ENCODE peak calls at places on chromosomes 6 and 20, in six cellular contexts. F, K, Z, M, O and B are unnamed samples.
A peak's percentile ranks its signal among the peaks of the same experiment; 100 is the strongest.

GRCh38 chr6:129605962-129606361 is 104.0 kb downstream of the ARHGAP18 start:
- DNase-seq in F (no peak), O (no peak), K (no peak), Z (no peak), M (no peak), B (no peak)

GRCh38 chr6:45631396-45631795 is 253.7 kb upstream of the SUPT3H start:
- DNase-seq in F (no peak), O (no peak), K (no peak), M (no peak), Z (no peak), B (peak; percentile 40)

GRCh38 chr6:99521557-99522286 is 6.5 kb upstream of the USP45 start:
- DNase-seq in M (no peak), Z (peak; percentile 6), K (peak; percentile 33), F (no peak), O (no peak), B (no peak)

GRCh38 chr6:156752666-156753301 is 24.4 kb upstream of the ARID1B start:
- DNase-seq in Z (peak; percentile 24), K (peak; percentile 21), M (peak; percentile 63), O (no peak), F (peak; percentile 57), B (no peak)

GRCh38 chr20:20821496-20822260 is 109.2 kb upstream of the RALGAPA2 start:
- DNase-seq in O (no peak), Z (no peak), K (no peak), F (peak; percentile 54), M (no peak), B (no peak)

GRCh38 chr6:149060300-149060984 is 257.1 kb upstream of the TAB2 start:
- DNase-seq in F (no peak), M (peak; percentile 90), Z (peak; percentile 20), O (peak; percentile 59), K (peak; percentile 16), B (no peak)

GRCh38 chr6:13354331-13355042 is 26.1 kb upstream of the TBC1D7 start:
- DNase-seq in K (peak; percentile 83), M (no peak), Z (no peak), O (no peak), F (no peak), B (peak; percentile 80)

GRCh38 chr6:160750276-160750689 is 48.2 kb downstream of the PLG start:
- DNase-seq in M (peak; percentile 39), Z (peak; percentile 18), O (no peak), F (peak; percentile 76), K (peak; percentile 65), B (no peak)

GRCh38 chr6:143333749-143334520 is 116.6 kb downstream of the ADAT2 start:
- DNase-seq in O (no peak), K (no peak), F (no peak), Z (no peak), M (no peak), B (no peak)
- TF ChIP-seq GABPA in O (no peak), K (no peak), F (no peak), Z (no peak), M (no peak), B (no peak)

GRCh38 chr20:60040471-60041162 is 82.4 kb downstream of the CDH26 start:
- DNase-seq in M (no peak), O (no peak), F (peak; percentile 28), Z (no peak), K (no peak), B (no peak)
- H3K27ac ChIP-seq in M (no peak overlapping the region), O (no peak overlapping the region), F (no peak overlapping the region), Z (no peak overlapping the region), K (no peak overlapping the region), B (peak overlapping the region; percentile 75)

GRCh38 chr20:16351415-16351814 is 221.8 kb downstream of the KIF16B start:
- DNase-seq in Z (no peak), O (peak; percentile 11), F (no peak), M (no peak), K (no peak), B (no peak)

GRCh38 chr20:16352321-16352720 is 220.9 kb downstream of the KIF16B start:
- DNase-seq in F (no peak), Z (no peak), O (no peak), K (peak; percentile 3), M (no peak), B (no peak)

GRCh38 chr20:16349518-16350295 is 223.5 kb downstream of the KIF16B start:
- DNase-seq in M (no peak), F (no peak), Z (no peak), K (no peak), O (peak; percentile 32), B (no peak)

GRCh38 chr20:16350465-16350864 is 222.8 kb downstream of the KIF16B start:
- DNase-seq in M (no peak), K (no peak), O (no peak), Z (no peak), F (no peak), B (no peak)

GRCh38 chr20:16346956-16347355 is 226.3 kb downstream of the KIF16B start:
- DNase-seq in K (no peak), Z (no peak), O (no peak), F (no peak), M (no peak), B (no peak)
- TF ChIP-seq GABPA in K (no peak), Z (no peak), O (no peak), F (no peak), M (no peak), B (no peak)

GRCh38 chr20:54476336-54476928 is 1.0 kb downstream of the DOK5 start:
- DNase-seq in O (no peak), K (no peak), Z (no peak), F (no peak), M (no peak), B (no peak)
- H3K27ac ChIP-seq in O (peak overlapping the region; percentile 57), K (no peak overlapping the region), Z (no peak overlapping the region), F (no peak overlapping the region), M (no peak overlapping the region), B (no peak overlapping the region)

DNA sequence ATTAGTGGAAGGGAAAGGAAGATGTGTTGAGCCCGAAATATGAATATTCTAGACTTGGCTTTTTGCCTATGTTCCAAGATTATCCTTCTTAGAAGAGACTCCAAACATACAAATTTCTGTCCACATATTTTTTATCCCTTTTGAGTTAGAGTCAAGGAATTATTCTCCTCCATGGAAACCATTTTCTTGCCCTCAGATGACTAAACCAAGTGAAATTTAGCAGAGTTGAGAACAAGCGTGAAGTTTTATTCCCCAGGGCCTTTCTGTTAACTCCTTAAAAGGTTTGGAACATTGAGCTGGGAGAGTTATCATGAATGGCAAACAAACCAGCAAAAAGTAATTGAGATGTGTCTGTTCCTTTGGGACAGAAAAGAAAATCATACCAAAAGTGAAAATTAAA is 286.1 kb upstream of the PLCB4 start:
- DNase-seq in Z (no peak), F (no peak), K (no peak), M (no peak), O (no peak), B (no peak)
- TF ChIP-seq GABPA in Z (no peak), F (no peak), K (no peak), M (no peak), O (no peak), B (no peak)

GRCh38 chr6:117989086-117989485 is 82.0 kb downstream of the SLC35F1 start:
- DNase-seq in Z (no peak), M (no peak), O (no peak), K (no peak), F (no peak), B (no peak)
- H3K27ac ChIP-seq in Z (no peak overlapping the region), M (no peak overlapping the region), O (no peak overlapping the region), K (no peak overlapping the region), F (no peak overlapping the region), B (no peak overlapping the region)

DNA sequence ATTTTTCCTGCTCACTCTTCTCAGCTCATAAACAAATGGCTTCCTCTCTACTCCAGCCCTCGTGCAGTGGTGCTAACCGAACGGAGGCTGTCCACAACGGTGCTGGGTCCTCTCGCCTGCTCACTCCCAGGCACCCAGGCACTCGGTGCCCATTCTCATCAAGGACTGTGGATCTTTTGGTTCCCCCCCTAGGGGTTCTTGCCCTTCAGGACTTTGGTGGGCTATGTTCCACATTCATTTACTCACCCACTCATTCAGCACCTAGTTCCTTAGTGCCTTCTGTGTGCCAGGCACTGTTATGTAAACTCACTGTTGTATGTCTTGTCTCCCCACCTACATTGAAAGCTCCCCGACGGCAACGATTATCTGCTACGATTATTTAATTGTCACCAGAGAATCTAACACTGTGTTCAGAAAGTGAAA is 113.8 kb downstream of the FYN start:
- DNase-seq in F (no peak), Z (no peak), K (no peak), M (no peak), O (no peak), B (no peak)
- TF ChIP-seq GABPA in F (no peak), Z (no peak), K (no peak), M (no peak), O (no peak), B (no peak)

DNA sequence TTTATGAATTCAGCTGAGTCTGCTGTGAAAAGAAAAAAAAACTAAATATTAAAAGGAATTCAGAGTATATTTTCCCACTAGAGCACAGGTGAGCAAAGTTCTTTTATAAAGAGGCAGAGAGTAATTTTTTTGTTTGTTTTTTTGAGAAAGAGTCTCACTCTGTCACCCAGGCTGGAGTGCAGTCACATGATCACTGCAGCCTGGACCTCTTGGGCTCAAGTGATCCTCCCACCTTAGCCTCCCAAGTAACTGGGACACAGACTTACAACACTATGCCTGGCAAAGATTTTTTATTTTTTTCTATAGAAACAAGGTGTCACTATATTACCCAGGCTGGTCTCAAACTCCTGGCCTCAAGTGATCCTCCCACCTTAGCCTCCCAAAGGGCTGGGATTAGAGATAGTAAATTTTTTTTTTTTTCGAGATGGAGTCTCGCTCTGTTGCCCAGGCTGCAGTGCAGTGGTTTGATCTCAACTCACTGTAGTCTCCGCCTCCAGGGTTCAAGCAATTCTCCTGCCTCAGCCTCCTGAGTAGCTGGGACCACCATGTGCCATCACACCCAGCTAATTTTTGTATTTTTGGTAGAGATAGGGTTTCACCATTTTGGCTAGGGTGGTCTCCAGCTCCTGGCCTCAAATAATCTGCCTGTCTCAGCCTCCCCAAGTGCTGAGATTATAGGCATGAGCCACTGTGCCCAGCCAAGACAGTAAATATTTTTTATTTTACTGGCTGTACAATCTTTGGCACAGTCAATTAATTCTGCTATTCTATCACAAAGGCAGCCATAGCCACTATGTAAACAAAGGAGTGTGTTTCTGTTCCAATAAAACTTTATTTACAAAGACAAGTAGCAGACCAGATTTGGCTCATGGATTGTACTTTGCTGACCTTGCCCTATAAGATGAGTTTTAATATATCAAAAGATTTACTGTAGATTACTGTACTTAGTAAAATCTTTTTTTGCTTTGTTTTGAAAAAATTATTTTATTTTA is 14.5 kb upstream of the B4GALT5 start:
- DNase-seq in Z (no peak), K (no peak), F (no peak), O (no peak), M (no peak), B (no peak)
- H3K27ac ChIP-seq in Z (no peak overlapping the region), K (no peak overlapping the region), F (no peak overlapping the region), O (no peak overlapping the region), M (no peak overlapping the region), B (peak overlapping the region; percentile 86)

DNA sequence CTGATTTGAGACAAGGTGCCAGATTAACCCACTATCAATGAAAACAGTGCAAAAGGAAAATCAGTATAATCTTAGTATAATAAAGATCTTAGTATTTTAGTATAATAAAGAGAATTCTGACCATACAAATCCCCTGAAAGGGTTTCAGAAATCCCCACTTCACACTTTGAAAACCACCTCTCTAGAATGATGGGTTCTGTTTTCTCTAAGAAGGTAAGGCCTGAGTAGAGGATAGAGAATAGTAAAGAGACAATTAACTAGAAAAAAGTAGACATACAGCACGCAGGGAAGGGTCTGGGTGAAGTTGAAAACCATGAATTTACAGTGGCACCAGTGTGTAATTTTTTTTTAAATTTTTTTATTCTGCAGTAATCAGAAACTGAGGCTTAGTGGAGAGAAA is 73.6 kb downstream of the REV3L start:
- DNase-seq in M (no peak), Z (no peak), F (no peak), O (no peak), K (no peak), B (no peak)
- TF ChIP-seq GABPA in M (no peak), Z (no peak), F (no peak), O (no peak), K (no peak), B (no peak)